ENCODE peak calls at places on chromosomes 16 and 17, in five cellular contexts. One of them, this sample, is unnamed.

GRCh38 chr17:35283767-35284166 is 40.9 kb downstream of the SLFN5 start:
- DNase-seq in cardiac muscle cell: no peak
- DNase-seq in ovary: no peak
- DNase-seq in tibial nerve: no peak
- DNase-seq in cardiac fibroblast: no peak
- DNase-seq in this sample: no peak

GRCh38 chr17:52064791-52065211 is 93.7 kb downstream of the CA10 start:
- DNase-seq in cardiac muscle cell: no peak
- DNase-seq in ovary: no peak
- DNase-seq in tibial nerve: no peak
- DNase-seq in cardiac fibroblast: no peak
- DNase-seq in this sample: peak

GRCh38 chr16:22653876-22654275 is 143.2 kb downstream of the NPIPB5 start:
- DNase-seq in cardiac muscle cell: no peak
- DNase-seq in ovary: no peak
- DNase-seq in tibial nerve: no peak
- DNase-seq in cardiac fibroblast: no peak
- DNase-seq in this sample: no peak

GRCh38 chr16:9016824-9017223 is 53.1 kb upstream of the USP7 start:
- DNase-seq in cardiac muscle cell: no peak
- DNase-seq in ovary: no peak
- DNase-seq in tibial nerve: no peak
- DNase-seq in cardiac fibroblast: no peak
- DNase-seq in this sample: no peak

GRCh38 chr16:48188449-48189102 is 32.8 kb upstream of the ABCC12 start:
- DNase-seq in cardiac muscle cell: peak
- DNase-seq in ovary: no peak
- DNase-seq in tibial nerve: no peak
- DNase-seq in cardiac fibroblast: no peak
- DNase-seq in this sample: no peak

GRCh38 chr17:51445934-51446333 is 185.6 kb downstream of the UTP18 start:
- DNase-seq in cardiac muscle cell: no peak
- DNase-seq in ovary: no peak
- DNase-seq in tibial nerve: no peak
- DNase-seq in cardiac fibroblast: no peak
- DNase-seq in this sample: no peak

GRCh38 chr17:83192161-83192788 is 112.9 kb downstream of the METRNL start:
- DNase-seq in cardiac muscle cell: no peak
- DNase-seq in ovary: peak
- DNase-seq in tibial nerve: peak
- DNase-seq in cardiac fibroblast: no peak
- DNase-seq in this sample: no peak

GRCh38 chr16:11133344-11133921 is 122.6 kb downstream of the SOCS1 start:
- DNase-seq in cardiac muscle cell: peak
- DNase-seq in ovary: peak
- DNase-seq in tibial nerve: peak
- DNase-seq in cardiac fibroblast: peak
- DNase-seq in this sample: peak

GRCh38 chr17:57874058-57874419 is 24.2 kb upstream of the MRPS23 start:
- DNase-seq in cardiac muscle cell: no peak
- DNase-seq in ovary: no peak
- DNase-seq in tibial nerve: no peak
- DNase-seq in cardiac fibroblast: no peak
- DNase-seq in this sample: no peak

GRCh38 chr16:67968440-67969285 is at the start of gene SLC12A4:
- DNase-seq in cardiac muscle cell: peak
- DNase-seq in ovary: peak
- DNase-seq in tibial nerve: peak
- DNase-seq in cardiac fibroblast: peak
- DNase-seq in this sample: no peak

GRCh38 chr17:29614345-29615047 is 8.2 kb downstream of the CORO6 start:
- DNase-seq in cardiac muscle cell: no peak
- DNase-seq in ovary: no peak
- DNase-seq in tibial nerve: no peak
- DNase-seq in cardiac fibroblast: no peak
- DNase-seq in this sample: no peak

GRCh38 chr17:9242497-9242881 is 221.2 kb downstream of the NTN1 start:
- DNase-seq in cardiac muscle cell: no peak
- DNase-seq in ovary: peak
- DNase-seq in tibial nerve: no peak
- DNase-seq in cardiac fibroblast: no peak
- DNase-seq in this sample: no peak

GRCh38 chr17:42009170-42009569 is 8.1 kb downstream of the DNAJC7 start:
- DNase-seq in cardiac muscle cell: no peak
- DNase-seq in ovary: no peak
- DNase-seq in tibial nerve: no peak
- DNase-seq in cardiac fibroblast: peak
- DNase-seq in this sample: no peak

GRCh38 chr16:30927789-30928378 is 4.5 kb downstream of the FBXL19 start:
- DNase-seq in cardiac muscle cell: peak
- DNase-seq in ovary: peak
- DNase-seq in tibial nerve: no peak
- DNase-seq in cardiac fibroblast: peak
- DNase-seq in this sample: no peak

GRCh38 chr16:27402964-27403600 is 1.1 kb downstream of the IL21R start:
- DNase-seq in cardiac muscle cell: no peak
- DNase-seq in ovary: no peak
- DNase-seq in tibial nerve: no peak
- DNase-seq in cardiac fibroblast: no peak
- DNase-seq in this sample: no peak

GRCh38 chr17:79785017-79785899 is 7.3 kb downstream of the CBX2 start:
- DNase-seq in cardiac muscle cell: no peak
- DNase-seq in ovary: no peak
- DNase-seq in tibial nerve: no peak
- DNase-seq in cardiac fibroblast: no peak
- DNase-seq in this sample: no peak

GRCh38 chr16:80065565-80065964 is 465.0 kb upstream of the MAF start:
- DNase-seq in cardiac muscle cell: no peak
- DNase-seq in ovary: no peak
- DNase-seq in tibial nerve: no peak
- DNase-seq in cardiac fibroblast: no peak
- DNase-seq in this sample: no peak

GRCh38 chr17:12902046-12902445 is 112.7 kb downstream of the ARHGAP44 start:
- DNase-seq in cardiac muscle cell: no peak
- DNase-seq in ovary: no peak
- DNase-seq in tibial nerve: no peak
- DNase-seq in cardiac fibroblast: no peak
- DNase-seq in this sample: no peak

GRCh38 chr17:76107507-76107906 is 3.9 kb upstream of the EXOC7 start:
- DNase-seq in cardiac muscle cell: peak
- DNase-seq in ovary: no peak
- DNase-seq in tibial nerve: no peak
- DNase-seq in cardiac fibroblast: peak
- DNase-seq in this sample: no peak

GRCh38 chr17:60169921-60170817 is 20.4 kb downstream of the CA4 start:
- DNase-seq in cardiac muscle cell: peak
- DNase-seq in ovary: no peak
- DNase-seq in tibial nerve: no peak
- DNase-seq in cardiac fibroblast: peak
- DNase-seq in this sample: no peak

GRCh38 chr16:64964126-64964540 is 157.7 kb downstream of the CDH11 start:
- DNase-seq in cardiac muscle cell: peak
- DNase-seq in ovary: no peak
- DNase-seq in tibial nerve: no peak
- DNase-seq in cardiac fibroblast: peak
- DNase-seq in this sample: peak

GRCh38 chr17:31724026-31724425 is 135.0 kb downstream of the COPRS start:
- DNase-seq in cardiac muscle cell: peak
- DNase-seq in ovary: no peak
- DNase-seq in tibial nerve: no peak
- DNase-seq in cardiac fibroblast: peak
- DNase-seq in this sample: no peak

GRCh38 chr16:55000595-55000994 is 69.9 kb downstream of the IRX5 start:
- DNase-seq in cardiac muscle cell: peak
- DNase-seq in ovary: no peak
- DNase-seq in tibial nerve: no peak
- DNase-seq in cardiac fibroblast: peak
- DNase-seq in this sample: no peak

GRCh38 chr17:33028778-33029177 is 37.1 kb downstream of the SPACA3 start:
- DNase-seq in cardiac muscle cell: no peak
- DNase-seq in ovary: no peak
- DNase-seq in tibial nerve: no peak
- DNase-seq in cardiac fibroblast: no peak
- DNase-seq in this sample: no peak

GRCh38 chr17:30586818-30587595 is 109.8 kb downstream of the GOSR1 start:
- DNase-seq in cardiac muscle cell: peak
- DNase-seq in ovary: no peak
- DNase-seq in tibial nerve: no peak
- DNase-seq in cardiac fibroblast: peak
- DNase-seq in this sample: peak

GRCh38 chr17:9839433-9839832 is 13.7 kb downstream of the GLP2R start:
- DNase-seq in cardiac muscle cell: peak
- DNase-seq in ovary: no peak
- DNase-seq in tibial nerve: no peak
- DNase-seq in cardiac fibroblast: peak
- DNase-seq in this sample: no peak

GRCh38 chr16:66858740-66859396 is 14.7 kb downstream of the CA7 start:
- DNase-seq in cardiac muscle cell: peak
- DNase-seq in ovary: no peak
- DNase-seq in tibial nerve: no peak
- DNase-seq in cardiac fibroblast: peak
- DNase-seq in this sample: no peak

GRCh38 chr17:40360091-40360490 is 4.4 kb downstream of the GJD3 start:
- DNase-seq in cardiac muscle cell: no peak
- DNase-seq in ovary: no peak
- DNase-seq in tibial nerve: no peak
- DNase-seq in cardiac fibroblast: no peak
- DNase-seq in this sample: no peak

GRCh38 chr17:40361063-40361924 is 3.2 kb downstream of the GJD3 start:
- DNase-seq in cardiac muscle cell: no peak
- DNase-seq in ovary: no peak
- DNase-seq in tibial nerve: no peak
- DNase-seq in cardiac fibroblast: no peak
- DNase-seq in this sample: no peak

GRCh38 chr17:40355804-40356758 is 8.5 kb downstream of the GJD3 start:
- DNase-seq in cardiac muscle cell: no peak
- DNase-seq in ovary: peak
- DNase-seq in tibial nerve: no peak
- DNase-seq in cardiac fibroblast: no peak
- DNase-seq in this sample: no peak

GRCh38 chr17:40356906-40357861 is 7.4 kb downstream of the GJD3 start:
- DNase-seq in cardiac muscle cell: no peak
- DNase-seq in ovary: peak
- DNase-seq in tibial nerve: no peak
- DNase-seq in cardiac fibroblast: no peak
- DNase-seq in this sample: no peak

DNA sequence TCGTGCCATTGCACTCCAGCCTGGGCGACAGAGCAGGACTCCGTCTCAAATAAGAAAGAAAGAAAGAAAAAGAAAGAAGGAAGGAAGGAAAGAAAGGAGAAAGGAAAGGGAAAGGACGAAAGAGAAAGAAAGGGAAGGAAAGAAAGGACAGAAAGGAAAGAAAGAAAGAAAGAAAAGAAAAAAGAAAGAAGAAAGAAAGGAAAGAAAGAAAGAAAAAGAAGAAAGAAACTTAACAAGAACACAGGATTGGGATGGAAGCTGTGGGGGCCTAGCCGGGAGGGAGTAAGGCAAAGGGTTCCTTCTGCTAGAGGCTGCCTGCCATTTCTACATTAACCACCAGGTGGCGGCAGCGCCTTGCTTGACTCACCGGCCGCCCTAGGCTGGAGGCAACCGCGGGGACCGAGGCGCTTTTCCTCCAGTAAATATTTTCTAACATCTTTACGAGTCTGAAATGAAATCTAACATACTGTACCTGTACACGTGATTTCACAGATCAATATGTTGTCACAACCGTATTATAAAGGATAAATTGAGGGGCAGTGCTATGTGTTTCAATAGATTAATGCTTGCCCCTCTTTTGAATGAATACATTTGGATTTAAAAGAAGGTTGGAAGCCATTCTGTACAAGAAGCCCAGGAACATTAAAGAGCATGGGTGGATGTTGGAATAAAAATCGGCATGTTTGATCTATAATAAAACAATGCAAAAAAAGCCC is 6.1 kb downstream of the GJD3 start:
- DNase-seq in cardiac muscle cell: peak
- DNase-seq in ovary: peak
- DNase-seq in tibial nerve: peak
- DNase-seq in cardiac fibroblast: peak
- DNase-seq in this sample: no peak
- H3K4me3 ChIP-seq in cardiac muscle cell: no peak
- H3K4me3 ChIP-seq in ovary: no peak
- H3K4me3 ChIP-seq in tibial nerve: no peak
- H3K4me3 ChIP-seq in cardiac fibroblast: no peak
- H3K4me3 ChIP-seq in this sample: no peak

DNA sequence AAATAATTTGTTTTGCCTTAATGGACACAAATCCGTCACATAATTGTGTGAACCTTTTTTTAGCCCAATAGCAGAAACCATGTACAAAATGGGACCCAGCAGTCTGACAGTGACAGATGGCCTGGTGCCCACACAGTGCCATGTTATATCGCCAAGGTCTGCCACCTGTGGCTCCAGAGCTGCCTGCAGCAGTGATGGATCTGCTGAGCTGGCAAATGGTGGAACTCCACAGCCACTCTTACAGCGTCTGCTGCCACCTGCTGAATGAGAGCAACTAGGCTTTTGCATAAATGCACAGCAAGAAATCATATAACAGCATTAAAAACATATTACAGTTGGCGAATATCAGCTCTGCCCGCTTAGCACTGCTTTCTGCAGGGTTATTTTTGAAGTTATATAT is 59.4 kb downstream of the NUP93 start:
- DNase-seq in cardiac muscle cell: peak
- DNase-seq in ovary: peak
- DNase-seq in tibial nerve: no peak
- DNase-seq in cardiac fibroblast: peak
- DNase-seq in this sample: no peak
- TF ChIP-seq CTCF in cardiac muscle cell: peak
- TF ChIP-seq CTCF in ovary: no peak
- TF ChIP-seq CTCF in tibial nerve: no peak
- TF ChIP-seq CTCF in cardiac fibroblast: peak
- TF ChIP-seq CTCF in this sample: peak

GRCh38 chr17:49000943-49001342 is 3.8 kb downstream of the IGF2BP1 start:
- DNase-seq in cardiac muscle cell: no peak
- DNase-seq in ovary: no peak
- DNase-seq in tibial nerve: no peak
- DNase-seq in cardiac fibroblast: peak
- DNase-seq in this sample: peak

GRCh38 chr17:49003557-49004511 is 6.6 kb downstream of the IGF2BP1 start:
- DNase-seq in cardiac muscle cell: no peak
- DNase-seq in ovary: no peak
- DNase-seq in tibial nerve: no peak
- DNase-seq in cardiac fibroblast: peak
- DNase-seq in this sample: no peak

GRCh38 chr17:49002331-49002730 is 5.1 kb downstream of the IGF2BP1 start:
- DNase-seq in cardiac muscle cell: no peak
- DNase-seq in ovary: no peak
- DNase-seq in tibial nerve: no peak
- DNase-seq in cardiac fibroblast: no peak
- DNase-seq in this sample: no peak

GRCh38 chr17:49002766-49003165 is 5.6 kb downstream of the IGF2BP1 start:
- DNase-seq in cardiac muscle cell: no peak
- DNase-seq in ovary: no peak
- DNase-seq in tibial nerve: no peak
- DNase-seq in cardiac fibroblast: no peak
- DNase-seq in this sample: no peak

GRCh38 chr17:49001671-49002070 is 4.5 kb downstream of the IGF2BP1 start:
- DNase-seq in cardiac muscle cell: no peak
- DNase-seq in ovary: no peak
- DNase-seq in tibial nerve: no peak
- DNase-seq in cardiac fibroblast: no peak
- DNase-seq in this sample: no peak
- H3K4me3 ChIP-seq in cardiac muscle cell: peak
- H3K4me3 ChIP-seq in ovary: no peak
- H3K4me3 ChIP-seq in tibial nerve: no peak
- H3K4me3 ChIP-seq in cardiac fibroblast: peak
- H3K4me3 ChIP-seq in this sample: peak

GRCh38 chr16:28977703-28978641 is 3.4 kb downstream of the SPNS1 start:
- DNase-seq in cardiac muscle cell: no peak
- DNase-seq in ovary: no peak
- DNase-seq in tibial nerve: no peak
- DNase-seq in cardiac fibroblast: no peak
- DNase-seq in this sample: no peak
- TF ChIP-seq CTCF in cardiac muscle cell: peak
- TF ChIP-seq CTCF in ovary: no peak
- TF ChIP-seq CTCF in tibial nerve: no peak
- TF ChIP-seq CTCF in cardiac fibroblast: peak
- TF ChIP-seq CTCF in this sample: peak